ENCODE peak calls at places on chromosomes 7 and 10, in four cellular contexts. B is lower lobe of right lung, G is right lobe of liver, S is AG04450. C is an unnamed sample.

GRCh38 chr7:29977926-29978652 is 11.5 kb downstream of the SCRN1 start:
- DNase-seq in B (no peak), G (no peak), S (no peak), C (no peak)

GRCh38 chr7:29884399-29885272 is 78.3 kb downstream of the WIPF3 start:
- DNase-seq in B (no peak), G (no peak), S (no peak), C (no peak)

GRCh38 chr7:149367417-149367816 is 93.4 kb downstream of the ZNF777 start:
- DNase-seq in B (no peak), G (no peak), S (no peak), C (no peak)

GRCh38 chr10:124150189-124150806 is 56.9 kb upstream of the CHST15 start:
- DNase-seq in B (no peak), G (no peak), S (no peak), C (no peak)

GRCh38 chr10:129448539-129448938 is 18.5 kb upstream of the MGMT start:
- DNase-seq in B (no peak), G (no peak), S (no peak), C (no peak)

GRCh38 chr10:5831446-5831782 is 18.2 kb upstream of the GDI2 start:
- DNase-seq in B (no peak), G (no peak), S (no peak), C (no peak)

GRCh38 chr10:348456-348855 is 213.2 kb downstream of the ZMYND11 start:
- DNase-seq in B (no peak), G (no peak), S (no peak), C (no peak)

GRCh38 chr7:66683770-66684123 is 55.1 kb downstream of the KCTD7 start:
- DNase-seq in B (no peak), G (no peak), S (no peak), C (no peak)

GRCh38 chr10:100341953-100342626 is 4.9 kb upstream of the SCD start:
- DNase-seq in B (no peak), G (peak), S (no peak), C (peak)

GRCh38 chr10:124117511-124117785 is 24.1 kb upstream of the CHST15 start:
- DNase-seq in B (no peak), G (no peak), S (no peak), C (no peak)

GRCh38 chr7:30869794-30870491 is 41.7 kb upstream of the AQP1 start:
- DNase-seq in B (no peak), G (peak), S (no peak), C (no peak)

GRCh38 chr10:5958680-5959079 is 18.7 kb downstream of the IL15RA start:
- DNase-seq in B (no peak), G (no peak), S (no peak), C (no peak)

GRCh38 chr7:104956753-104957450 is 57.1 kb upstream of the KMT2E start:
- DNase-seq in B (no peak), G (no peak), S (peak), C (peak)

GRCh38 chr7:115850774-115851173 is 179.8 kb downstream of the TFEC start:
- DNase-seq in B (no peak), G (no peak), S (no peak), C (no peak)

GRCh38 chr10:27197980-27198645 is 42.5 kb downstream of the ACBD5 start:
- DNase-seq in B (no peak), G (no peak), S (no peak), C (no peak)

GRCh38 chr7:134044682-134045081 is 82.5 kb upstream of the LRGUK start:
- DNase-seq in B (no peak), G (no peak), S (no peak), C (no peak)

GRCh38 chr10:26627320-26627719 is 70.2 kb upstream of the PDSS1 start:
- DNase-seq in B (no peak), G (no peak), S (no peak), C (no peak)

GRCh38 chr7:26954929-26955328 is 90.5 kb upstream of the SKAP2 start:
- DNase-seq in B (no peak), G (no peak), S (no peak), C (no peak)

GRCh38 chr10:89518876-89519842 is 16.2 kb downstream of the SLC16A12 start:
- DNase-seq in B (no peak), G (no peak), S (no peak), C (peak)

GRCh38 chr7:512146-512510 is 7.5 kb downstream of the PDGFA start:
- DNase-seq in B (no peak), G (no peak), S (no peak), C (no peak)

GRCh38 chr7:34277801-34278195 is 372.5 kb downstream of the BMPER start:
- DNase-seq in B (no peak), G (no peak), S (no peak), C (peak)

GRCh38 chr10:71081912-71082311 is 130.5 kb upstream of the UNC5B start:
- DNase-seq in B (no peak), G (no peak), S (no peak), C (no peak)

GRCh38 chr10:100186253-100186780 is 488 bp upstream of the ERLIN1 start:
- DNase-seq in B (peak), G (peak), S (no peak), C (no peak)

GRCh38 chr10:114808982-114809381 is 12.6 kb upstream of the FHIP2A start:
- DNase-seq in B (no peak), G (no peak), S (no peak), C (no peak)

GRCh38 chr10:80504897-80505465 is 32.7 kb upstream of the SH2D4B start:
- DNase-seq in B (no peak), G (no peak), S (no peak), C (no peak)

GRCh38 chr7:140601566-140602174 is 38.9 kb downstream of the DENND2A start:
- DNase-seq in B (no peak), G (no peak), S (no peak), C (no peak)

DNA sequence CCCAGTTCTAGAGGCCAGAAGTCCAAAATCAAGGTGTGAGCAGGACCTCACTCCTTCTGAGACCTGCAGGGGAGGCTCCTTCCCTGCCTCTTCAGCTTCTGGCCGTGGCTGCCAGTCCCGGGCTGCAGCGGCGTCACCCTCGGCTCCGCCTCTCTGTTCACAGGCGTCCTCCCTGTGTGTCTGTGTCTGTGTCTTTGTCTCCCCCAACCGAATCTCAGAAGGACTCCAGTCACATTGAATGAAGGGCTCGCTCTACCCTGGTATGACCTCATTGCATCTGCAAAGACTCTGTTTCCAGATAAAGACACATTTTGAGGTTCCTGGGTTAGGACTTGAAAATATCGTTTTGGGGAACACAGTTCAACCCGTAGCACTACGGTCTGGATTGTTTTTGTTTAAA is 33.1 kb upstream of the GALNT11 start:
- DNase-seq in B (peak), G (peak), S (no peak), C (no peak)
- TF ChIP-seq CTCF in B (peak), G (peak), S (no peak), C (no peak)

DNA sequence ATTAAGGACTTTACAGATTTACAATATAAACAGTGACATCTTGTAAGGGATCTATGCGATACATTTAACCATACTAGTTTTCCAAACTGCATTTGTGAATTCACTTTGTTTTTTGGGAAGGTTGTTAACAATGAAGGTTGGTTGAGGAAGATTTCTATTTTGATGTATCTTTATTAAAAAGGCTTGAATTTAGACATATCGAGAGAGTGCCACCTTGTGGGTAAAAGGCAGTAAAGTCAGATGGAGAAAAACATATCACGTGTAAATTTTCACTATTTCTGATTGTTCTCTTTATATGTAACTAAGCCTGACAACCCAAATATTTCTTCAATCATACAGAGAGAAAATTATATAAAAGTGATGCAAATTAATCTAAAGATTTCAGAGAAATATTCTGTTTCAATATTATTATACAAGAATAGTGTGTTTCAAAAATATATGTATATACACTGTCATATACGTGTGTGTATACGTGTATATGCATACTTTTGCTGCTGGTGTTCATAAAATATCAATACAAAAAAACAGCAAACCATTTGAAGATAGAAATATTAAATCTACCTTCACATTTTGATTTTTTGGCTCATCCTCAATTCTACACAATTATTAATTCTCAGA is 988.6 kb downstream of the SORCS1 start:
- DNase-seq in B (no peak), G (no peak), S (no peak), C (no peak)
- TF ChIP-seq CTCF in B (peak), G (peak), S (peak), C (peak)

GRCh38 chr7:135662373-135663114 is at the start of gene STMP1:
- DNase-seq in B (peak), G (peak), S (peak), C (peak)
- TF ChIP-seq CTCF in B (peak), G (peak), S (peak), C (peak)

GRCh38 chr7:124667754-124668153 is 97.8 kb downstream of the GPR37 start:
- DNase-seq in B (no peak), G (no peak), S (no peak), C (no peak)

GRCh38 chr7:124662372-124662771 is 103.2 kb downstream of the GPR37 start:
- DNase-seq in B (no peak), G (no peak), S (no peak), C (no peak)

GRCh38 chr7:124667312-124667711 is 98.3 kb downstream of the GPR37 start:
- DNase-seq in B (no peak), G (no peak), S (no peak), C (no peak)

GRCh38 chr7:124662937-124663336 is 102.7 kb downstream of the GPR37 start:
- DNase-seq in B (no peak), G (no peak), S (no peak), C (no peak)
- TF ChIP-seq CTCF in B (no peak), G (peak), S (no peak), C (no peak)

GRCh38 chr7:143896667-143897066 is 5.3 kb downstream of the TCAF1 start:
- DNase-seq in B (no peak), G (no peak), S (no peak), C (no peak)

GRCh38 chr7:143891457-143891856 is 10.5 kb downstream of the TCAF1 start:
- DNase-seq in B (no peak), G (no peak), S (no peak), C (no peak)

GRCh38 chr7:143889068-143889467 is 12.9 kb downstream of the TCAF1 start:
- DNase-seq in B (no peak), G (no peak), S (no peak), C (no peak)

GRCh38 chr7:143890558-143890957 is 11.4 kb downstream of the TCAF1 start:
- DNase-seq in B (no peak), G (no peak), S (no peak), C (no peak)

GRCh38 chr7:143892527-143893300 is 9.3 kb downstream of the TCAF1 start:
- DNase-seq in B (no peak), G (no peak), S (no peak), C (no peak)
- TF ChIP-seq CTCF in B (peak), G (peak), S (no peak), C (peak)

DNA sequence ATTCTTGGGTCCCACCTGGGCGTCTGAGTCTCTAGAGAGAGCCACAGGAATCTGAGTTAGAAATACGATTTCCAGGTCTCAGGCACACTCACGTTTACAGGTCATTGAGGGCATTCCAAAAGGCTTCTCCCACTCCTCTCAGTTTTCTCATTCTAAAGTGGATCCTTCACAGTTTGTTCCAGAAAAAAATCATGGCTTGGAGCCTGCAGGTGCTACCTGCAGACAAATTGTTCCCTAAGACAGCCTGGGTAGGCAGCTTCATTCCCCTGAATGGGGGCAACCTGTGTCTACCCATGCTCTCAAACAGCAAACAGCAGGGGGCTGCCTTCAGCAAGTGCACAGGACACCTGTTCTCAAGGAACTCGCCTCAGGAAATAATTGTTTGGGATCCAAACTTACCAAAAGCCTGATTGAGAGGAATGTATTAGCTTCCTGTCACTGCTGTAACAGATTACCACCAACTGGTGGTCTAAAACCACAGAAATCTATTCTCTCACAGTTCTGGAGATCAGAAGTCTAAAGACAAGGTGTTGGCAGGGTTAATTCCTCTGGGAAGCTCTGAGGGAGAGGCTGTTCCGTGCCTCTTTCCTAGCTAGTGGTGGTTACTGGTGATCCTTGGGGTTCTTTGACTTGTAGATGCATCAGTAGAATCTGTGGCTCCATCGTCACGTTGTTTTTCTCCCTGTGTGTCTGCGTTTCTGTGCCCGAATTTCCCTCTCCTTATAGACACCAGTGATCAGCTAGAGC is 117.2 kb downstream of the RAB11FIP2 start:
- DNase-seq in B (no peak), G (no peak), S (no peak), C (no peak)
- TF ChIP-seq CTCF in B (no peak), G (no peak), S (no peak), C (no peak)